ENCODE peak calls at places on chromosomes 11 and 22, in ten cellular contexts. Q, E, X, D, I, T, G, F, P and H are unnamed samples.

GRCh38 chr11:69977951-69978350 is 100.2 kb upstream of the ANO1 start:
- DNase-seq in E (no peak), T (no peak), F (no peak), I (no peak), X (no peak), P (no peak), G (no peak), D (no peak), Q (no peak), H (no peak)

GRCh38 chr22:47375621-47376321 is 613.3 kb downstream of the TBC1D22A start:
- DNase-seq in I (no peak), X (no peak), F (no peak), D (no peak), E (no peak), T (no peak), Q (no peak), P (no peak), G (no peak), H (no peak)

GRCh38 chr11:57467508-57468157 is 7.3 kb downstream of the RTN4RL2 start:
- DNase-seq in I (no peak), X (no peak), F (no peak), Q (no peak), P (no peak), D (peak; percentile 56), E (no peak), T (no peak), G (no peak), H (no peak)

GRCh38 chr11:10351768-10352641 is 47.1 kb downstream of the ADM start:
- DNase-seq in F (no peak), P (peak; percentile 71), X (no peak), Q (no peak), G (no peak), T (no peak), I (peak; percentile 59), D (peak; percentile 97), E (peak; percentile 70), H (peak; percentile 43)

GRCh38 chr22:23064381-23065068 is 5.8 kb upstream of the GNAZ start:
- DNase-seq in I (no peak), T (no peak), P (no peak), E (no peak), Q (no peak), X (no peak), F (no peak), G (no peak), D (peak; percentile 15), H (no peak)

GRCh38 chr22:28949788-28950187 is 66.4 kb downstream of the ZNRF3 start:
- DNase-seq in I (no peak), P (no peak), F (no peak), D (no peak), E (no peak), X (no peak), Q (no peak), T (no peak), G (no peak), H (no peak)

GRCh38 chr11:125164422-125165110 is at the start of gene PKNOX2:
- DNase-seq in I (peak; percentile 90), G (peak; percentile 39), D (peak; percentile 91), X (peak; percentile 49), T (peak; percentile 29), P (peak; percentile 68), F (peak; percentile 70), Q (peak; percentile 13), E (peak; percentile 87), H (peak; percentile 95)

GRCh38 chr11:13343931-13344717 is 66.5 kb downstream of the BMAL1 start:
- DNase-seq in T (peak; percentile 78), X (peak; percentile 87), E (peak; percentile 64), Q (peak; percentile 44), I (peak; percentile 82), G (peak; percentile 62), F (peak; percentile 71), D (peak; percentile 64), P (peak; percentile 81), H (peak; percentile 75)

GRCh38 chr22:22895776-22896445 is 8.3 kb downstream of the IGLL5 start:
- DNase-seq in D (no peak), F (no peak), Q (no peak), I (no peak), T (no peak), E (no peak), G (no peak), X (no peak), P (no peak), H (no peak)

GRCh38 chr22:48692734-48693376 is 1134.8 kb downstream of the BRD1 start:
- DNase-seq in D (no peak), E (no peak), I (peak; percentile 25), P (no peak), Q (no peak), F (no peak), X (no peak), G (no peak), T (no peak), H (no peak)

GRCh38 chr22:26558246-26558895 is 31.6 kb downstream of the TPST2 start:
- DNase-seq in I (no peak), Q (no peak), P (no peak), T (no peak), F (no peak), E (no peak), X (no peak), D (no peak), G (no peak), H (no peak)